ENCODE peak calls at places on chromosomes 6 and 20, in five cellular contexts. One of them, this sample, is unnamed.

GRCh38 chr6:150697515-150697914 is 97.8 kb downstream of the PLEKHG1 start:
- DNase-seq in activated naive CD4-positive, alpha-beta T cell treated with Interleukin-2 at 50 U/mL for 16 hours: no peak
- DNase-seq in NCI-H2081: no peak
- DNase-seq in adipocyte: peak
- DNase-seq in retina: no peak
- DNase-seq in this sample: peak

GRCh38 chr6:88376759-88377387 is 210.7 kb upstream of the CNR1 start:
- DNase-seq in activated naive CD4-positive, alpha-beta T cell treated with Interleukin-2 at 50 U/mL for 16 hours: no peak
- DNase-seq in NCI-H2081: no peak
- DNase-seq in adipocyte: peak
- DNase-seq in retina: no peak
- DNase-seq in this sample: no peak

GRCh38 chr20:25553819-25554296 is 31.5 kb downstream of the NINL start:
- DNase-seq in activated naive CD4-positive, alpha-beta T cell treated with Interleukin-2 at 50 U/mL for 16 hours: no peak
- DNase-seq in NCI-H2081: no peak
- DNase-seq in adipocyte: peak
- DNase-seq in retina: no peak
- DNase-seq in this sample: peak

GRCh38 chr6:158708239-158708638 is 58.4 kb downstream of the SYTL3 start:
- DNase-seq in activated naive CD4-positive, alpha-beta T cell treated with Interleukin-2 at 50 U/mL for 16 hours: no peak
- DNase-seq in NCI-H2081: no peak
- DNase-seq in adipocyte: peak
- DNase-seq in retina: no peak
- DNase-seq in this sample: no peak

GRCh38 chr6:129472239-129472638 is 237.7 kb downstream of the ARHGAP18 start:
- DNase-seq in activated naive CD4-positive, alpha-beta T cell treated with Interleukin-2 at 50 U/mL for 16 hours: no peak
- DNase-seq in NCI-H2081: no peak
- DNase-seq in adipocyte: no peak
- DNase-seq in retina: no peak
- DNase-seq in this sample: no peak

GRCh38 chr20:760751-761417 is 7.4 kb downstream of the SLC52A3 start:
- DNase-seq in activated naive CD4-positive, alpha-beta T cell treated with Interleukin-2 at 50 U/mL for 16 hours: peak
- DNase-seq in NCI-H2081: no peak
- DNase-seq in adipocyte: no peak
- DNase-seq in retina: peak
- DNase-seq in this sample: no peak

GRCh38 chr20:725491-725890 is 42.8 kb downstream of the SLC52A3 start:
- DNase-seq in activated naive CD4-positive, alpha-beta T cell treated with Interleukin-2 at 50 U/mL for 16 hours: no peak
- DNase-seq in NCI-H2081: no peak
- DNase-seq in adipocyte: no peak
- DNase-seq in retina: no peak
- DNase-seq in this sample: no peak

GRCh38 chr6:21327326-21328140 is 266.0 kb upstream of the SOX4 start:
- DNase-seq in activated naive CD4-positive, alpha-beta T cell treated with Interleukin-2 at 50 U/mL for 16 hours: no peak
- DNase-seq in NCI-H2081: peak
- DNase-seq in adipocyte: no peak
- DNase-seq in retina: no peak
- DNase-seq in this sample: peak

GRCh38 chr6:162621246-162621645 is 106.3 kb downstream of the PRKN start:
- DNase-seq in activated naive CD4-positive, alpha-beta T cell treated with Interleukin-2 at 50 U/mL for 16 hours: no peak
- DNase-seq in NCI-H2081: no peak
- DNase-seq in adipocyte: no peak
- DNase-seq in retina: no peak
- DNase-seq in this sample: no peak